ENCODE peak calls at places on chromosomes 7 and 10, in six cellular contexts. T is NCI-H1092, L is WTC11, D is PC-3, S is esophagus squamous epithelium, F is RCC 7860. K is an unnamed sample.

GRCh38 chr10:43255644-43256431 is 11.0 kb downstream of the RASGEF1A start:
- DNase-seq in T (no peak), D (peak), L (peak), S (no peak), F (no peak), K (peak)

GRCh38 chr7:71694678-71695077 is 562.7 kb downstream of the GALNT17 start:
- DNase-seq in T (no peak), L (no peak), D (no peak), F (no peak), S (no peak), K (no peak)

GRCh38 chr7:17608114-17608833 is 309.8 kb downstream of the AHR start:
- DNase-seq in L (no peak), S (no peak), D (peak), F (no peak), T (no peak), K (no peak)

GRCh38 chr7:28685291-28685659 is 272.9 kb downstream of the TRIL start:
- DNase-seq in T (no peak), F (no peak), S (no peak), L (no peak), D (no peak), K (peak)

GRCh38 chr10:117652228-117653169 is 110.0 kb downstream of the EMX2 start:
- DNase-seq in D (no peak), F (no peak), S (no peak), T (no peak), L (no peak), K (no peak)

GRCh38 chr7:81819861-81820260 is 50.0 kb upstream of the HGF start:
- DNase-seq in D (no peak), S (no peak), T (no peak), F (no peak), L (no peak), K (no peak)

GRCh38 chr7:112449353-112449752 is 907 bp upstream of the IFRD1 start:
- DNase-seq in L (no peak), T (no peak), F (peak), D (peak), S (no peak), K (no peak)

GRCh38 chr10:63666836-63667383 is 145.7 kb downstream of the REEP3 start:
- DNase-seq in D (peak), T (no peak), F (no peak), S (no peak), L (no peak), K (no peak)

GRCh38 chr7:42572046-42572445 is 335.0 kb upstream of the GLI3 start:
- DNase-seq in T (no peak), L (no peak), S (no peak), D (no peak), F (no peak), K (no peak)